ENCODE peak calls at places on chromosomes 1 and 21, in nine cellular contexts. H is heart left ventricle, R is bronchial epithelial cell, N is fibroblast of pulmonary artery, W is IMR-90, Q is coronary artery, F is neural crest cell, X is Calu3, D is ovary. J is an unnamed sample.

GRCh38 chr1:145960468-145961108 is 2.8 kb upstream of the LIX1L start:
- DNase-seq in H (peak), R (no peak), N (peak), W (peak), Q (peak), F (peak), X (peak), D (peak), J (no peak)

GRCh38 chr1:22295856-22296255 is 153.0 kb upstream of the WNT4 start:
- DNase-seq in H (no peak), R (no peak), N (no peak), W (no peak), Q (peak), F (no peak), X (no peak), D (no peak), J (no peak)

GRCh38 chr1:100622966-100623762 is 85.2 kb downstream of the GPR88 start:
- DNase-seq in H (no peak), R (peak), N (peak), W (peak), Q (no peak), F (no peak), X (no peak), D (no peak), J (no peak)

GRCh38 chr1:20652300-20652699 is 8.9 kb downstream of the DDOST start:
- DNase-seq in H (no peak), R (no peak), N (no peak), W (no peak), Q (no peak), F (no peak), X (no peak), D (no peak), J (no peak)

GRCh38 chr1:235650341-235651169 is 971 bp upstream of the GNG4 start:
- DNase-seq in H (no peak), R (no peak), N (no peak), W (no peak), Q (no peak), F (peak), X (peak), D (peak), J (no peak)

GRCh38 chr1:199182151-199182843 is 543.5 kb downstream of the PTPRC start:
- DNase-seq in H (no peak), R (no peak), N (peak), W (peak), Q (no peak), F (no peak), X (no peak), D (no peak), J (no peak)

GRCh38 chr1:150551784-150552691 is 2.8 kb downstream of the ADAMTSL4 start:
- DNase-seq in H (peak), R (peak), N (peak), W (peak), Q (peak), F (no peak), X (peak), D (peak), J (peak)

GRCh38 chr1:243834130-243834529 is 15.9 kb downstream of the AKT3 start:
- DNase-seq in H (no peak), R (no peak), N (no peak), W (no peak), Q (no peak), F (no peak), X (no peak), D (no peak), J (no peak)

GRCh38 chr1:197736689-197737088 is 38.6 kb downstream of the DENND1B start:
- DNase-seq in H (no peak), R (peak), N (peak), W (peak), Q (no peak), F (no peak), X (no peak), D (no peak), J (no peak)

GRCh38 chr1:17122449-17123194 is 3.4 kb upstream of the PADI2 start:
- DNase-seq in H (no peak), R (no peak), N (peak), W (peak), Q (no peak), F (no peak), X (no peak), D (no peak), J (no peak)

GRCh38 chr1:183968386-183968785 is 69.1 kb downstream of the COLGALT2 start:
- DNase-seq in H (no peak), R (no peak), N (no peak), W (no peak), Q (no peak), F (no peak), X (no peak), D (no peak), J (no peak)

GRCh38 chr1:93347319-93347899 is 1.7 kb downstream of the DR1 start:
- DNase-seq in H (no peak), R (no peak), N (no peak), W (no peak), Q (no peak), F (no peak), X (no peak), D (no peak), J (no peak)

GRCh38 chr1:168136709-168137514 is at the start of gene GPR161:
- DNase-seq in H (peak), R (peak), N (peak), W (peak), Q (no peak), F (peak), X (peak), D (peak), J (peak)

GRCh38 chr1:147850737-147851136 is 51.9 kb upstream of the GJA8 start:
- DNase-seq in H (no peak), R (peak), N (no peak), W (no peak), Q (no peak), F (no peak), X (no peak), D (no peak), J (no peak)

GRCh38 chr1:208159542-208160258 is 84.5 kb downstream of the PLXNA2 start:
- DNase-seq in H (no peak), R (no peak), N (peak), W (peak), Q (no peak), F (no peak), X (no peak), D (peak), J (no peak)

GRCh38 chr1:98364544-98364943 is 297.0 kb upstream of the SNX7 start:
- DNase-seq in H (no peak), R (no peak), N (no peak), W (no peak), Q (no peak), F (no peak), X (no peak), D (no peak), J (no peak)

GRCh38 chr1:158534496-158534895 is 19.7 kb downstream of the OR6Y1 start:
- DNase-seq in H (no peak), R (no peak), N (no peak), W (no peak), Q (no peak), F (no peak), X (no peak), D (no peak), J (no peak)

GRCh38 chr21:41283211-41283818 is 33.3 kb upstream of the FAM3B start:
- DNase-seq in H (no peak), R (peak), N (peak), W (peak), Q (no peak), F (peak), X (peak), D (peak), J (no peak)

GRCh38 chr1:204286841-204287387 is 72.8 kb downstream of the PLEKHA6 start:
- DNase-seq in H (peak), R (no peak), N (peak), W (no peak), Q (no peak), F (no peak), X (peak), D (no peak), J (no peak)

GRCh38 chr1:182802006-182802798 is 12.6 kb downstream of the NPL start:
- DNase-seq in H (no peak), R (peak), N (no peak), W (no peak), Q (no peak), F (no peak), X (no peak), D (no peak), J (no peak)

GRCh38 chr1:81803423-81804103 is 2.8 kb downstream of the ADGRL2 start:
- DNase-seq in H (no peak), R (peak), N (peak), W (peak), Q (peak), F (peak), X (peak), D (peak), J (no peak)

GRCh38 chr1:24870551-24871195 is 59.4 kb downstream of the RUNX3 start:
- DNase-seq in H (no peak), R (no peak), N (no peak), W (no peak), Q (no peak), F (no peak), X (no peak), D (no peak), J (no peak)

GRCh38 chr1:10515627-10516026 is 40.9 kb downstream of the PEX14 start:
- DNase-seq in H (no peak), R (peak), N (no peak), W (no peak), Q (no peak), F (no peak), X (no peak), D (no peak), J (no peak)

GRCh38 chr1:204780682-204781081 is 90.0 kb upstream of the NFASC start:
- DNase-seq in H (no peak), R (no peak), N (no peak), W (no peak), Q (no peak), F (no peak), X (no peak), D (no peak), J (no peak)

GRCh38 chr1:21265644-21266043 is 24.6 kb downstream of the ECE1 start:
- DNase-seq in H (no peak), R (no peak), N (no peak), W (no peak), Q (peak), F (no peak), X (no peak), D (no peak), J (no peak)

GRCh38 chr21:40335689-40336088 is 468.5 kb downstream of the PCP4 start:
- DNase-seq in H (no peak), R (no peak), N (no peak), W (no peak), Q (no peak), F (no peak), X (no peak), D (no peak), J (no peak)

GRCh38 chr1:101338714-101339430 is 102.1 kb downstream of the S1PR1 start:
- DNase-seq in H (no peak), R (peak), N (peak), W (no peak), Q (no peak), F (no peak), X (no peak), D (no peak), J (no peak)

GRCh38 chr1:106879538-106879937 is 176.9 kb upstream of the PRMT6 start:
- DNase-seq in H (peak), R (peak), N (no peak), W (no peak), Q (no peak), F (no peak), X (peak), D (no peak), J (no peak)

GRCh38 chr1:201259476-201260235 is 23.6 kb upstream of the PKP1 start:
- DNase-seq in H (peak), R (peak), N (no peak), W (peak), Q (no peak), F (no peak), X (no peak), D (no peak), J (no peak)
- TF ChIP-seq CTCF in H (no peak), R (peak), N (no peak), W (no peak), Q (no peak), F (no peak), X (no peak), D (no peak), J (no peak)

GRCh38 chr21:23743821-23744220 is 1863.5 kb downstream of the MRPL39 start:
- DNase-seq in H (no peak), R (no peak), N (no peak), W (no peak), Q (no peak), F (no peak), X (no peak), D (no peak), J (no peak)

GRCh38 chr21:23740463-23740862 is 1866.8 kb downstream of the MRPL39 start:
- DNase-seq in H (no peak), R (no peak), N (no peak), W (no peak), Q (no peak), F (no peak), X (no peak), D (no peak), J (no peak)
- TF ChIP-seq CTCF in H (no peak), R (no peak), N (no peak), W (no peak), Q (no peak), F (no peak), X (no peak), D (no peak), J (no peak)

GRCh38 chr1:201595381-201595780 is 56.5 kb downstream of the NAV1 start:
- DNase-seq in H (no peak), R (no peak), N (no peak), W (no peak), Q (no peak), F (no peak), X (no peak), D (no peak), J (no peak)
- TF ChIP-seq CTCF in H (no peak), R (no peak), N (no peak), W (no peak), Q (no peak), F (no peak), X (no peak), D (no peak), J (no peak)

GRCh38 chr21:44871576-44872265 is 1.8 kb downstream of the PTTG1IP start:
- DNase-seq in H (peak), R (peak), N (peak), W (peak), Q (peak), F (no peak), X (peak), D (peak), J (peak)
- TF ChIP-seq CTCF in H (no peak), R (no peak), N (no peak), W (no peak), Q (no peak), F (no peak), X (no peak), D (no peak), J (no peak)

DNA sequence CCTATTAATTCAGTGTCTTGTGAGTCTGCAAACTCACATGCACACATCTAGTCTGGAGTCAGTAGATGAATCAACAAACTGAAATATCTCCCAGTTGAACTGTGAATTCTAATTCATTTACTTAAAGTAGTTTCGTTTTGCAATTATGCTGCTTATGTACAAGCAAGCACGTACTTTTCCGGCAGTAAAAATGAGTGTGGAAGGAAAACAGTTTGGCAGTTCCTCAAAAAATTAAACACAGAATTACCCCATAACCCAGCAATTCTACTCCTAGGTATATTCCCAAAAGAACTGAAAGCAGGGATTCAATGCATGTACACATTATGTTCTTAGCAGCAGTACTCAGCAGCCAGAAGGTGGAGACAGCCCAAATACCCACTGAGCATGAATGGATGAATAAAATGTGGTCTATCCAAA is 49.3 kb downstream of the GNB1 start:
- DNase-seq in H (no peak), R (no peak), N (no peak), W (no peak), Q (no peak), F (no peak), X (no peak), D (no peak), J (no peak)
- TF ChIP-seq CTCF in H (no peak), R (no peak), N (no peak), W (peak), Q (no peak), F (no peak), X (no peak), D (no peak), J (no peak)

DNA sequence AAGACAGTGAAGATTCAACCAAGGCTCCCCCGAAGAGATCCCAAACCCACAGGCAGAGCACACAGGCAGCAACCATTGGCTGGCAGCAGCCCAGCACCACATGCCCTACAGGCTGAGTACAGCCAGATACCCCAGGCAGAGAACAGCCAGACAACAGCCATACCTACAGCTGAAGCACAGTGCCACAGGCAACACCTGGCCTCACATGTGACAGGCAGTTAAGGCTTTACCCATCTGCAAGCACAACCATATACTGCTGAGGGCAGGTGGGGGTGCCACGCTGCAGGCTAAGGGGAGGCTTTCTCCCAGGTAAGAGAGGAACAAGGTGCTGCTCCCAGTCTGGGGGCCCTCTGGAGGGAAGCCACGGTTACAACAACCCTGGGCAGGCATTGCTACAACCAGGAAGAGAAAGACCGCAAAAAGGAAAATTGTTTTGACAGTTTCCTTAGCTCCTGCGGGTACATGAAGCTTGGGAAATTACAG is 12.3 kb downstream of the CHIT1 start:
- DNase-seq in H (no peak), R (peak), N (no peak), W (no peak), Q (no peak), F (no peak), X (peak), D (no peak), J (no peak)
- TF ChIP-seq CTCF in H (no peak), R (peak), N (peak), W (no peak), Q (no peak), F (no peak), X (no peak), D (no peak), J (no peak)

GRCh38 chr1:110339427-110340206 is 440 bp downstream of the RBM15 start:
- DNase-seq in H (peak), R (peak), N (peak), W (peak), Q (no peak), F (no peak), X (peak), D (no peak), J (no peak)
- TF ChIP-seq CTCF in H (peak), R (peak), N (peak), W (peak), Q (no peak), F (peak), X (no peak), D (no peak), J (peak)

GRCh38 chr1:6869002-6869380 is 83.7 kb downstream of the CAMTA1 start:
- DNase-seq in H (no peak), R (no peak), N (no peak), W (no peak), Q (no peak), F (no peak), X (no peak), D (no peak), J (no peak)

GRCh38 chr1:6870086-6870485 is 84.8 kb downstream of the CAMTA1 start:
- DNase-seq in H (no peak), R (no peak), N (no peak), W (no peak), Q (no peak), F (no peak), X (no peak), D (no peak), J (no peak)

GRCh38 chr1:6871300-6871972 is 86.2 kb downstream of the CAMTA1 start:
- DNase-seq in H (no peak), R (no peak), N (no peak), W (no peak), Q (no peak), F (no peak), X (no peak), D (no peak), J (no peak)

GRCh38 chr1:6868371-6869001 is 83.2 kb downstream of the CAMTA1 start:
- DNase-seq in H (no peak), R (no peak), N (peak), W (no peak), Q (no peak), F (no peak), X (no peak), D (no peak), J (no peak)

GRCh38 chr1:6870571-6870970 is 85.3 kb downstream of the CAMTA1 start:
- DNase-seq in H (no peak), R (no peak), N (peak), W (peak), Q (no peak), F (no peak), X (no peak), D (no peak), J (no peak)
- TF ChIP-seq CTCF in H (no peak), R (no peak), N (no peak), W (no peak), Q (no peak), F (no peak), X (no peak), D (no peak), J (no peak)

GRCh38 chr21:37076087-37076486 is 3.0 kb downstream of the TTC3 start:
- DNase-seq in H (no peak), R (no peak), N (no peak), W (no peak), Q (no peak), F (no peak), X (no peak), D (no peak), J (no peak)

GRCh38 chr21:37082856-37083611 is 10.0 kb downstream of the TTC3 start:
- DNase-seq in H (no peak), R (no peak), N (no peak), W (no peak), Q (no peak), F (no peak), X (no peak), D (no peak), J (no peak)

GRCh38 chr21:37077403-37077802 is 4.3 kb downstream of the TTC3 start:
- DNase-seq in H (no peak), R (no peak), N (no peak), W (no peak), Q (no peak), F (no peak), X (no peak), D (no peak), J (no peak)

GRCh38 chr21:37082375-37082774 is 9.3 kb downstream of the TTC3 start:
- DNase-seq in H (no peak), R (no peak), N (no peak), W (no peak), Q (no peak), F (no peak), X (no peak), D (no peak), J (no peak)

DNA sequence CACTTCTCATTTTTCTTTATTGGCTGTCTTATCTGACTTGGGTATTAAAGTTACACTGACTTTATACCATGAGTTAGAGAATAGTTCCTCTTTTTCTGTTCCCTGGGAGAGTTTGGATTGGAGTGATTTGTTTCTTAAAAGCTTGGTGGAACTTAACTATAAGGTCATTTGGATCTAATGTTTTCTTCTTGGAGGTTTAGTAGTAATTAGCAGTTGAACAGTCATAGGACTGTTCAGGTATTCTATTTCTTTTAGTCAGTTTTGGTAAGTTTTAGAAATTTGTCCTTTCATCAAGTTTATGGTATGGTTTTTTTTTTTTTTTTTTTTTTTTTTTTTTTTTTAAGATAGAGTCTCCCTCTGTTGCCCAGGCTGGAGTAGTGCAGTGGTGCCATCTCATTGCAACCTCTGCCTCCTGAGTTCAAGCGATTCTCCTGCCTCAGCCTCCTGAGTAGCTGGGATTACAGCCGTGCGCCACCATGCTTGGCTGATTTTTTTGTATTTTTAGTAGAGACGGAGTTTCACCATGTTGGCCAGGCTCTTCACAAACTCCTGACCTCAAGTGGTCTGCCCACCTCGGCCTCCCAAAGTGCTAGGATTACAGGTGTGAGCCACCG is 6.3 kb downstream of the TTC3 start:
- DNase-seq in H (no peak), R (no peak), N (no peak), W (no peak), Q (no peak), F (no peak), X (no peak), D (no peak), J (no peak)
- TF ChIP-seq CTCF in H (no peak), R (peak), N (no peak), W (no peak), Q (no peak), F (peak), X (no peak), D (no peak), J (no peak)

DNA sequence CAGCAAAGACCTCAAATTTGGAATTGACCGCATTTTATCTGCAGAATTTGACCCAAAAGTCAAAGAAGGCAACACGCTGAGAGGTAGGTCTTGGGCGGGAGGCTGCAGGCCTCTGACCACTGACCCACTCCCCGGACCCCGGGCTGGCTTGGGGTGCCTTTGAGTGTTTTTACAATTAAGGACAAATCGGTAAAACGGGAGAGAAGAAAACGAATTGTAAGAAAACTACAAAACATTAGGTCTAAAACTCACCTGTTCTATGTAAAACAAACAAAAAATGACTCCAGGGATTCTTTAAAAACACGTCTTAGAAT is 1.1 kb downstream of the HLX start:
- DNase-seq in H (no peak), R (no peak), N (no peak), W (no peak), Q (no peak), F (no peak), X (no peak), D (no peak), J (no peak)
- TF ChIP-seq CTCF in H (no peak), R (no peak), N (no peak), W (no peak), Q (no peak), F (no peak), X (no peak), D (no peak), J (no peak)